ENCODE peak calls at places on chromosomes 2 and 18, in four cellular contexts. A, Z, C and D are unnamed samples.

GRCh38 chr2:111626037-111626861 is 257.7 kb downstream of the ANAPC1 start:
- DNase-seq in Z (no peak), A (peak), C (no peak), D (no peak)

GRCh38 chr18:42813570-42813969 is 301.9 kb downstream of the RIT2 start:
- DNase-seq in Z (no peak), A (no peak), C (no peak), D (no peak)

GRCh38 chr2:85326946-85327756 is 638 bp downstream of the TGOLN2 start:
- DNase-seq in C (no peak), A (no peak), Z (no peak), D (peak)

GRCh38 chr2:234288974-234289455 is 207.9 kb downstream of the ARL4C start:
- DNase-seq in Z (peak), C (no peak), A (peak), D (peak)

GRCh38 chr18:45962461-45962860 is 4.7 kb downstream of the EPG5 start:
- DNase-seq in C (peak), A (no peak), Z (peak), D (no peak)

GRCh38 chr2:208135794-208136369 is 6.3 kb upstream of the CRYGC start:
- DNase-seq in C (no peak), A (no peak), Z (peak), D (no peak)

GRCh38 chr2:111628221-111628620 is 255.8 kb downstream of the ANAPC1 start:
- DNase-seq in Z (no peak), A (no peak), C (no peak), D (no peak)

GRCh38 chr2:23653326-23653725 is 268.3 kb downstream of the KLHL29 start:
- DNase-seq in A (no peak), Z (no peak), C (no peak), D (no peak)

GRCh38 chr2:71685073-71685848 is 231.9 kb downstream of the DYSF start:
- DNase-seq in A (no peak), Z (no peak), C (no peak), D (no peak)

GRCh38 chr18:13222371-13223281 is 4.1 kb downstream of the LDLRAD4 start:
- DNase-seq in Z (peak), A (no peak), C (no peak), D (peak)

GRCh38 chr2:19140463-19141208 is 217.8 kb downstream of the OSR1 start:
- DNase-seq in A (no peak), C (no peak), Z (peak), D (no peak)

GRCh38 chr2:196515041-196515440 is 124.5 kb upstream of the CCDC150 start:
- DNase-seq in Z (no peak), A (no peak), C (no peak), D (no peak)

GRCh38 chr2:221465776-221466175 is 106.3 kb downstream of the EPHA4 start:
- DNase-seq in A (no peak), Z (no peak), C (peak), D (no peak)

GRCh38 chr2:37507069-37507410 is 162.6 kb downstream of the QPCT start:
- DNase-seq in A (no peak), Z (no peak), C (no peak), D (no peak)

GRCh38 chr2:60047347-60047746 is 506.1 kb downstream of the BCL11A start:
- DNase-seq in A (no peak), Z (no peak), C (no peak), D (no peak)

GRCh38 chr2:60054571-60055340 is 498.7 kb downstream of the BCL11A start:
- DNase-seq in A (no peak), Z (no peak), C (no peak), D (no peak)

GRCh38 chr2:60047944-60048525 is 505.4 kb downstream of the BCL11A start:
- DNase-seq in C (no peak), Z (no peak), A (no peak), D (no peak)

GRCh38 chr2:60053791-60054190 is 499.7 kb downstream of the BCL11A start:
- DNase-seq in Z (no peak), A (no peak), C (no peak), D (no peak)

GRCh38 chr2:60051991-60052390 is 501.5 kb downstream of the BCL11A start:
- DNase-seq in A (no peak), C (no peak), Z (no peak), D (no peak)
- TF ChIP-seq FOXM1 in A (no peak), C (no peak), Z (no peak), D (no peak)

DNA sequence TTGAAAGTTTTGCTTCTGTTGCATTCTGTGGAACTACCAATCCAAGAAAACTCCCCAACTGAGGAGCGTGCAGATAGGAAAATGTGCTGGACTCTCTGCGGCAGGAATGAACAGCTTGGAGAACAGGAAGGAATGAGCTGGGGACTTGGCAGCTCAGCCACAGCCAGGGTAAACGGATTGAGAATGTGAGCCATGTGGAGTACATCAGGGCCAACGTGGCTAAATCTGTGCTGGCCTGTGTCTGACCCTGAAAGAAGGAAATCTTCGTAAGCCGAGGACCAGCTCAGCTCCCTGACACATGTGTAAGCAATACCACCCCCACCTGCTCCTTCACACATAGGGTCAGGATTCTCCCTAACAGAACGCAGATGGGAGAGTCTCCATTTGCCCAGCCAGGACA is 1023.7 kb downstream of the BCL11A start:
- DNase-seq in A (no peak), C (no peak), Z (no peak), D (no peak)
- TF ChIP-seq SP1 in A (no peak), C (no peak), Z (no peak), D (no peak)

GRCh38 chr2:128520787-128521186 is 202.1 kb upstream of the HS6ST1 start:
- DNase-seq in Z (no peak), C (peak), A (no peak), D (no peak)
- TF ChIP-seq FOXM1 in Z (no peak), C (peak), A (no peak), D (no peak)

GRCh38 chr2:164781394-164781793 is 60.2 kb downstream of the COBLL1 start:
- DNase-seq in C (no peak), A (no peak), Z (no peak), D (no peak)

GRCh38 chr2:164786787-164787186 is 54.8 kb downstream of the COBLL1 start:
- DNase-seq in C (no peak), A (no peak), Z (no peak), D (no peak)

GRCh38 chr2:164782323-164782722 is 59.3 kb downstream of the COBLL1 start:
- DNase-seq in Z (no peak), C (no peak), A (no peak), D (no peak)

GRCh38 chr2:164785447-164785846 is 56.2 kb downstream of the COBLL1 start:
- DNase-seq in A (no peak), Z (no peak), C (no peak), D (no peak)

GRCh38 chr2:164784376-164784775 is 57.2 kb downstream of the COBLL1 start:
- DNase-seq in A (no peak), C (no peak), Z (no peak), D (no peak)
- TF ChIP-seq SP1 in A (no peak), C (no peak), Z (no peak), D (no peak)

GRCh38 chr2:154875999-154876398 is 177.5 kb downstream of the KCNJ3 start:
- DNase-seq in A (no peak), Z (no peak), C (no peak), D (no peak)
- TF ChIP-seq FOXM1 in A (no peak), Z (no peak), C (no peak), D (no peak)

DNA sequence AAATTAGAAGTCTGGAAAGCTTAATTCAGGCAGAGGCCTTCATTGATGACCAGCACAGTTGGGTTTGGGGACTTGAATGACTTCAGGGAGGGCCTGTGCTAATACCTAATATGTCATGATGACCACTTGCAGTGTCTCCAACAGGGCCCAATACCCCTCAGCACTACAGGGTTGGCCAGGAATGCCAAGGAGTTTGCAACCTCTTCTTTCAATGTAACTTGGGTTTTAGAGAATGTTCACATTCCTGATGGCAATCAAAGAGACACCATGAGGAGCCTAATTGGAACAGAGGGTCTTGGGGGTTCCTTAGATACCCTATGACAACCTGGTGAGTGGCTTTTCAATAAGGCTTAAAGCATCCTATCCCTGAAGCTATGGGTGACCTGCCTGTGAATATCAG is 52.4 kb upstream of the ST8SIA3 start:
- DNase-seq in A (no peak), Z (no peak), C (no peak), D (no peak)
- TF ChIP-seq SP1 in A (no peak), Z (no peak), C (no peak), D (no peak)

GRCh38 chr18:5424903-5425302 is 118.9 kb downstream of the EPB41L3 start:
- DNase-seq in C (no peak), A (no peak), Z (peak), D (peak)
- TF ChIP-seq FOXM1 in C (no peak), A (no peak), Z (no peak), D (no peak)

GRCh38 chr2:25044011-25044410 is 2.1 kb downstream of the EFR3B start:
- DNase-seq in C (no peak), Z (no peak), A (no peak), D (no peak)

GRCh38 chr2:25044990-25045389 is 3.1 kb downstream of the EFR3B start:
- DNase-seq in Z (no peak), C (peak), A (no peak), D (no peak)

GRCh38 chr2:25042321-25043240 is 705 bp downstream of the EFR3B start:
- DNase-seq in Z (no peak), C (no peak), A (peak), D (peak)

GRCh38 chr2:25041928-25042320 is at the start of gene EFR3B:
- DNase-seq in Z (peak), C (peak), A (peak), D (peak)

GRCh38 chr2:25043241-25043867 is 1.5 kb downstream of the EFR3B start:
- DNase-seq in C (no peak), A (no peak), Z (no peak), D (peak)
- TF ChIP-seq SP1 in C (no peak), A (no peak), Z (no peak), D (no peak)

GRCh38 chr2:97871096-97871780 is 124.5 kb downstream of the TMEM131 start:
- DNase-seq in C (no peak), Z (peak), A (no peak), D (no peak)

GRCh38 chr2:97868986-97869721 is 126.6 kb downstream of the TMEM131 start:
- DNase-seq in C (no peak), A (no peak), Z (peak), D (no peak)

GRCh38 chr2:97869722-97870346 is 125.9 kb downstream of the TMEM131 start:
- DNase-seq in Z (no peak), C (no peak), A (no peak), D (no peak)

DNA sequence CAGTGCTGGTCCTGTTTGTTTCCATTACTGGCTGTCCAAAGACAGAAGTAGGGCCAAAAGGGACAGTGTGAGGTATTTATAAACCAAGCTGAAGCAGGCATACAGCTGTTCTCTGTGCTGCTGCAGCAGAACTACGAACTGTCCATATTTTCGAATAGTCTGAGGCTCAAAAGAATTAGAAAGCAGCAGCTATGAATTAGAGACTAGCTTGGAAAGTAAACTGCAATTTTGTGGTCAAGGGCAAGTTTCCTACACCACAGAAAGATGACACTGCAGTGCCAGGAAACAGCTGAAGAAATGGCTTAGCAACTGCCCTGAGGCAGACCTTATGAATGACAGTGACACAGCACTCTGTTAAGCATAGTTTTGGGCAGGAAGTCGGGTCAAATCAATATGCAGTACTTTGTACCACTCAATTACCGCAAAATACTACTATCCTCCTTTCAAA is 125.3 kb downstream of the TMEM131 start:
- DNase-seq in C (peak), Z (peak), A (peak), D (no peak)
- TF ChIP-seq FOXM1 in C (no peak), Z (no peak), A (no peak), D (no peak)

GRCh38 chr2:217138284-217138683 is 278.4 kb upstream of the TNP1 start:
- DNase-seq in A (no peak), C (no peak), Z (no peak), D (no peak)

GRCh38 chr2:217147751-217148318 is 288.0 kb upstream of the TNP1 start:
- DNase-seq in Z (no peak), A (peak), C (no peak), D (no peak)

DNA sequence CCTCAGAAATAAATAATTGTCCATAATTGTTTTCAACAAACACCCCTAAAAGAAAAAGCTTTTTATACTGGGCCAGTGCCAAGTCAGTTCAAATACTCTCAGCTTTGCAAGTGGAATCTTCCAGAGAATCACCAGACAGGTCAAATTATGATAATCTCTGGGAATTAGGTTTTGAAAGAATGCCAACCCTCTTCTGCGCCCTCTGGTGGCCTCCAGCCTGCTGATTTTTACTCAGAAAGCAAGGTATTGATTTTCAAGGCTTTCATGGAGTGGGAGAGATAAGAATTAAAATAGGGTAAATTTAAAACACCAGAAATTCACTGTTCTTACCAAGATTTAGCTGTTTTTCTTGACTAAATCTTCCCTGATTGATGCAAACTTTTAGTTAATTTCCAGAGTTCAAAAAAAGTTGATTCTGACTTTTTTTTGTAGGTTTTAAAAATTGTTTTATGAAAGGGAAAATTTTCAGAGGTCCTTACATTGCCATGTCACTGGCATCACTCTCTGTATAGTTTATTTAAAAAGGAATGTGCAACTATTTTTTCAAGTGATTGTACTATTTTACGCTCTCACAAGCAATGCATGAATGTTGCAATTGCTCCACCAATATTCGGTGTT is 282.9 kb upstream of the TNP1 start:
- DNase-seq in Z (peak), C (no peak), A (no peak), D (peak)
- TF ChIP-seq SP1 in Z (no peak), C (no peak), A (no peak), D (no peak)